ENCODE peak calls at places on chromosomes 7 and 10, in four cellular contexts. U, S, J and M are unnamed samples.

GRCh38 chr7:157046681-157047080 is 36.2 kb upstream of the MNX1 start:
- DNase-seq in S (no peak), J (no peak), U (no peak), M (no peak)

GRCh38 chr10:97520978-97521761 is 22.4 kb downstream of the UBTD1 start:
- DNase-seq in U (no peak), J (no peak), S (no peak), M (no peak)

GRCh38 chr7:2723138-2723850 is 35.3 kb downstream of the AMZ1 start:
- DNase-seq in J (no peak), S (no peak), U (no peak), M (no peak)

GRCh38 chr7:91710896-91711295 is 169.6 kb downstream of the MTERF1 start:
- DNase-seq in S (no peak), U (no peak), J (no peak), M (no peak)

GRCh38 chr7:139453673-139454321 is 29.7 kb downstream of the KLRG2 start:
- DNase-seq in U (no peak), J (no peak), S (no peak), M (no peak)

GRCh38 chr10:33772370-33773331 is 438.2 kb upstream of the NRP1 start:
- DNase-seq in J (no peak), S (no peak), U (no peak), M (no peak)

GRCh38 chr10:28595618-28596017 is 62.7 kb downstream of the WAC start:
- DNase-seq in S (no peak), U (no peak), J (no peak), M (no peak)

GRCh38 chr10:11511325-11511724 is 100.1 kb downstream of the USP6NL start:
- DNase-seq in U (no peak), J (no peak), S (no peak), M (no peak)

GRCh38 chr7:2657920-2658671 is 26.3 kb downstream of the TTYH3 start:
- DNase-seq in S (no peak), U (no peak), J (no peak), M (no peak)

GRCh38 chr7:139417478-139417877 is 57.8 kb downstream of the LUC7L2 start:
- DNase-seq in U (no peak), J (no peak), S (no peak), M (no peak)

GRCh38 chr10:27252267-27253000 is 11.8 kb upstream of the ACBD5 start:
- DNase-seq in S (no peak), U (peak), J (no peak), M (peak)

GRCh38 chr10:10164845-10165244 is 852.8 kb upstream of the CELF2 start:
- DNase-seq in J (no peak), S (no peak), U (no peak), M (no peak)

GRCh38 chr7:30430777-30431176 is 47.8 kb downstream of the NOD1 start:
- DNase-seq in S (no peak), U (no peak), J (no peak), M (no peak)

GRCh38 chr10:22252801-22253577 is 35.2 kb upstream of the EBLN1 start:
- DNase-seq in S (no peak), J (peak), U (peak), M (peak)

GRCh38 chr7:82600601-82601000 is 157.0 kb upstream of the CACNA2D1 start:
- DNase-seq in S (no peak), J (no peak), U (no peak), M (no peak)